ENCODE peak calls at places on chromosomes 4 and X, in seven cellular contexts. Z is SK-N-SH, W is OCI-LY7, K is GM23248, G is MM.1S, Q is neural progenitor cell, O is HCT116. M is an unnamed sample.

GRCh38 chrX:105876658-105877057 is 54.3 kb downstream of the NRK start:
- DNase-seq in Q (peak; percentile 34), W (peak; percentile 3), K (no peak), Z (no peak), O (peak; percentile 29), G (peak; percentile 49), M (peak; percentile 50)

GRCh38 chrX:103343105-103343504 is 13.1 kb downstream of the TCEAL7 start:
- DNase-seq in Z (peak; percentile 44), O (peak; percentile 16), G (peak; percentile 32), K (peak; percentile 59), Q (peak; percentile 24), W (peak; percentile 33), M (peak; percentile 52)

GRCh38 chr4:143473334-143474126 is 40.0 kb upstream of the SMARCA5 start:
- DNase-seq in Q (no peak), O (no peak), W (peak; percentile 44), Z (no peak), K (no peak), G (no peak), M (no peak)

GRCh38 chrX:63349307-63349706 is 1.8 kb downstream of the SPIN4 start:
- DNase-seq in O (no peak), Q (no peak), K (no peak), Z (peak; percentile 6), W (peak; percentile 27), G (no peak), M (peak; percentile 2)

GRCh38 chrX:107442914-107443527 is 6.4 kb upstream of the FRMPD3 start:
- DNase-seq in K (no peak), O (no peak), Z (no peak), G (no peak), W (no peak), Q (no peak), M (no peak)

GRCh38 chrX:120549483-120550452 is 11.0 kb downstream of the CUL4B start:
- DNase-seq in K (peak; percentile 85), Z (no peak), O (peak; percentile 83), W (no peak), G (no peak), Q (no peak), M (no peak)

GRCh38 chrX:154426916-154427792 is 1.3 kb upstream of the ATP6AP1 start:
- DNase-seq in K (no peak), Q (no peak), O (no peak), Z (no peak), G (no peak), W (no peak), M (no peak)

GRCh38 chr4:7266525-7267292 is 74.4 kb downstream of the SORCS2 start:
- DNase-seq in Z (no peak), G (no peak), W (no peak), O (peak; percentile 32), Q (no peak), K (peak; percentile 96), M (peak; percentile 29)

GRCh38 chr4:112896326-112896892 is 153.0 kb upstream of the ANK2 start:
- DNase-seq in G (no peak), W (no peak), K (no peak), O (no peak), Z (no peak), Q (peak; percentile 32), M (peak; percentile 48)

GRCh38 chr4:187598246-187598645 is 397.3 kb upstream of the ZFP42 start:
- DNase-seq in G (no peak), W (no peak), Z (no peak), K (no peak), O (no peak), Q (no peak), M (no peak)

GRCh38 chrX:11591712-11592351 is 73.9 kb downstream of the ARHGAP6 start:
- DNase-seq in O (no peak), G (peak; percentile 19), Z (no peak), K (no peak), W (peak; percentile 1), Q (no peak), M (peak; percentile 1)

GRCh38 chrX:11600578-11600977 is 65.1 kb downstream of the ARHGAP6 start:
- DNase-seq in W (no peak), Q (no peak), Z (no peak), K (no peak), G (no peak), O (no peak), M (peak; percentile 3)

GRCh38 chrX:11597479-11597878 is 68.2 kb downstream of the ARHGAP6 start:
- DNase-seq in K (no peak), W (no peak), O (no peak), G (no peak), Q (no peak), Z (no peak), M (no peak)
- TF ChIP-seq EZH2phosphoT487 in K (no peak), W (no peak), O (no peak), G (no peak), Q (no peak), Z (no peak), M (no peak)

GRCh38 chr4:159019356-159019755 is 83.5 kb upstream of the RAPGEF2 start:
- DNase-seq in Z (no peak), G (no peak), Q (no peak), O (no peak), W (no peak), K (no peak), M (no peak)
- TF ChIP-seq EZH2phosphoT487 in Z (no peak), G (no peak), Q (no peak), O (no peak), W (no peak), K (no peak), M (no peak)

GRCh38 chr4:56790566-56791175 is 30.8 kb downstream of the SPINK2 start:
- DNase-seq in K (no peak), G (no peak), O (no peak), W (no peak), Q (no peak), Z (no peak), M (no peak)
- TF ChIP-seq EZH2phosphoT487 in K (no peak), G (no peak), O (no peak), W (no peak), Q (no peak), Z (no peak), M (no peak)

DNA sequence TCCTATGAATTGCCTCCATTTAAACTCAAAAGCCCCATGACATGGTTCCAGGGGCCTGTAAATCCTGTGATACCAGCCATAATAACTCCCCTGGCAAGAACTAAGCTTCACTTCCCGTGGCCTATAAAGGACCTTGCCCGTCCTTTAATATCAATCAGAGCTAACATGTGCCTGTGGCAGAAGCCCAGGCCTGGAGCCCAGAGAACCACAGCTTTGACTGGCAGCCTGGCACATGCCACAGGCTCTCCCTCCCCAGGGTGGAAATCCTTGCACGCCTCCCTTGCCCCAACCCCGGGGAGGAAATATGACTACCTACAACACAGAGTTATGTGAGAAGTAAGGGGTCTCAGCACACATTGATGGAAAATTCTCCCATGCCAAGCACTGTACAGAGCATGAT is 287.4 kb downstream of the RAB28 start:
- DNase-seq in O (no peak), G (no peak), W (no peak), K (no peak), Z (no peak), Q (no peak), M (no peak)
- TF ChIP-seq EZH2phosphoT487 in O (no peak), G (no peak), W (no peak), K (no peak), Z (no peak), Q (no peak), M (no peak)

DNA sequence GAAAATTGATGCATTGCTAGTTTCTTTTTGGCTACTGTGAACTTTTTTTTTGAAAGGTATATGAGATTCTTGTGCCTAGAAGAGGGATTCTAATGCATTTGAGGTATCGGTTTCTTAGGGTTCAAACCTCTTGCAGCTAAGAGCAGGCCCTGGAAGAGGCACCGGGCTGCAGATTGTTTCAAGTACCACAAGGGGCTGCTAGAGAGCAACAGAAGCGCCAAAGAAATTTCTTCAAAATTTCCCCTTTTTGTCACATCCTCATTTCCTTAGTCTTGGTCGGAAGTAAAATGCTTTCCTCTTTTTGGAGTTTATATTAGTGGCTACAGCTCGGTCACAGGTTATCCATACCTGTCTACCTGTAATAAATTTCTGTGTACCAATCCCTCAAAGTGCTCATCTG is 89.8 kb downstream of the PDGFRA start:
- DNase-seq in G (peak; percentile 65), Q (peak; percentile 70), Z (peak; percentile 45), K (peak; percentile 75), O (peak; percentile 21), W (peak; percentile 56), M (peak; percentile 84)
- TF ChIP-seq EZH2phosphoT487 in G (no peak), Q (no peak), Z (no peak), K (no peak), O (no peak), W (no peak), M (no peak)

M was measured in GM23338.